ENCODE peak calls at places on chromosomes 3 and 15, in four cellular contexts. P, X, U and E are unnamed samples. For H3K27me3 and H3K9me3, the result is how much of the 10 kb centered on the place peaks cover.

GRCh38 chr3:160860346-160860745 is 104.3 kb downstream of the PPM1L start:
- DNase-seq in X (no peak), P (no peak), U (no peak), E (no peak)

GRCh38 chr15:38518084-38518483 is 46.5 kb downstream of the RASGRP1 start:
- DNase-seq in U (no peak), P (no peak), X (no peak), E (no peak)

GRCh38 chr15:64163662-64164362 is 990 bp upstream of the PPIB start:
- DNase-seq in P (no peak), X (no peak), U (no peak), E (peak)

GRCh38 chr3:195450731-195451229 is 8.0 kb upstream of the ACAP2 start:
- DNase-seq in U (no peak), X (no peak), P (peak), E (no peak)

GRCh38 chr3:168539909-168540308 is 444.2 kb upstream of the GOLIM4 start:
- DNase-seq in P (no peak), U (no peak), X (no peak), E (no peak)

GRCh38 chr3:16325850-16326249 is 60.8 kb downstream of the OXNAD1 start:
- DNase-seq in U (no peak), X (no peak), P (no peak), E (no peak)

GRCh38 chr3:153338487-153338886 is 176.5 kb downstream of the RAP2B start:
- DNase-seq in P (no peak), U (no peak), X (no peak), E (no peak)

GRCh38 chr3:21704796-21705195 is 46.2 kb downstream of the ZNF385D start:
- DNase-seq in X (no peak), U (no peak), P (no peak), E (no peak)

GRCh38 chr15:26773917-26774316 is 1.1 kb upstream of the GABRB3 start:
- DNase-seq in X (no peak), P (no peak), U (no peak), E (peak)

GRCh38 chr3:42129014-42129953 is 38.1 kb downstream of the TRAK1 start:
- DNase-seq in P (no peak), X (no peak), U (peak), E (no peak)

GRCh38 chr3:4507010-4507596 is 14.0 kb downstream of the ITPR1 start:
- DNase-seq in X (no peak), U (no peak), P (no peak), E (no peak)

GRCh38 chr3:62139957-62140356 is 233.4 kb downstream of the FEZF2 start:
- DNase-seq in U (no peak), X (no peak), P (no peak), E (no peak)

DNA sequence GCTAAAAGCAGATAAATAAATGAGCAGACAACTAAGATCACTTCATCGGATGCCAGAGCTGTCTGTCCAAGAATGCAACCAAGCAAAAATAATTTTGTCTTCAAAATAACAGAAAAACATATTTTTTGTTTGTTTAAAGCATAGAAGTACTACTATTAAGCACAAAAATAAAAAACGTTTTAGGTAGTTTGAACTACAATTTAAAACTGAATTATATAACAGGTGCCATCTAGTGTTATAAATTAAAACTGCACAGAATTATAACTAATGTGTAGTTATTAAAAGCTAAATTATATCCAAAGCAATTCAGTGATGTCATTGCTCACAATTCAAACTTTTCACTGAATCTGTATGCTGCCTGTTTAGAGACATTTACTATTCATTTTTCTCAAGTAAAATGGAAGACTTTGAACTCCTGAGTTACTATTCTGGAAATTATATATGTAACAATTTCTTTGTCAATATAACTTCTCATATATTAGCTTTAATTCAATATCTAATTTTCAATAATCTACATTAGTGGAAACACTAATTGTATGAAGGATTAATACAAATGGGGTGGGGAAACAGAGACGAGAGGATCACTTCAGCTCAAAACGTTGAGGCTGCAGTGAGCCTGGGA is 29.5 kb downstream of the LINS1 start:
- DNase-seq in U (no peak), P (no peak), X (no peak), E (peak)
- H3K27me3 ChIP-seq in U (under half), P (under half), X (under half), E (under half)

DNA sequence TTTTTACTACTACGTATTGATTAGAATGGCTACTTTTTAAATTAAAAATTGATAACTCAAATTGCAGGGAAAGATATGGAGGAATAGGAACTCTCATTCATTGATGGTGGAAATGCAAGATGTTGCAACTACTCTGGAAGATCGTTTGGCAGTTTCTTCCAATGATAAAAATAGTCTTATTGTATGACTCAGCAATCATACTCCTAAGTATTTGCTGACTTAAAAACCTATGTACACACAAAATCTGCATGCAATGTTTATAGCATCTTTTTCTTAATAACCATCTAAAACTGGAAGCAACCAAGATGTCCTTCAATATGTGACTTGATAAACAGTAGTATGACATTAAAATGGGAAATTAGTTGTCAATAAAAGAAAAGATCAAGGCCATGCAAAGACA is 87.4 kb upstream of the LRRC3B start:
- DNase-seq in X (no peak), P (no peak), U (no peak), E (no peak)
- H3K9me3 ChIP-seq in X (under half), P (under half), U (under half), E (under half)

GRCh38 chr3:50192124-50192523 is 714 bp downstream of the GNAT1 start:
- DNase-seq in U (no peak), X (no peak), P (no peak), E (no peak)
- H3K27me3 ChIP-seq in U (under half), X (under half), P (under half), E (under half)

DNA sequence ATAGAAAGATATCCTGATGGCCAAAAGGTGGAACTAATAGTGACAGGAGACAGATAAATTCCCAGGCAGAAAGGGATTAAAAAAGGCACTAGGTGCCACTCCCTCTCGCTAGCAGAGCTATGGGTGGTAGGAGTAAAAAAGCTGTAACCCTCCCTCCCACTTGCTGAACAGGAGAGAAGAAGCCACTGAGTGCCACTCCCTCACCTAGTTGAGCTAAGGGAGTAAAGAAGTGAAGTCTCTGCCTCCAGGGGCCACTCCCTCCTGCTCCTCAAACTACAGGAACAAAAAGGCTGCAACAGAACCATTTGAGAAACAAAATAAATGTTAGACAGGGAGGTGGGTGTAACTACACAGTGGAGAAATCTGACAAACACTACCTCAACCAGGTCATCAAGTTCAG is 276.2 kb upstream of the EPHA6 start:
- DNase-seq in X (no peak), U (no peak), P (no peak), E (no peak)
- H3K9me3 ChIP-seq in X (under half), U (under half), P (under half), E (under half)